ENCODE peak calls at places on chromosomes 3 and 15, in four cellular contexts. L is kidney glomerular epithelial cell, N is kidney tubule cell, R is RKO. V is an unnamed sample.

GRCh38 chr3:136778865-136779264 is 26.7 kb upstream of the STAG1 start:
- DNase-seq in L (peak; percentile 87), N (peak; percentile 63), R (no peak), V (peak; percentile 19)

GRCh38 chr3:76199382-76199781 is 414.0 kb upstream of the ZNF717 start:
- DNase-seq in N (no peak), R (no peak), L (no peak), V (no peak)

GRCh38 chr15:88745696-88746095 is 57.5 kb upstream of the ACAN start:
- DNase-seq in N (peak; percentile 32), L (no peak), R (no peak), V (peak; percentile 68)

GRCh38 chr15:70995383-70995965 is 102.8 kb downstream of the LRRC49 start:
- DNase-seq in N (no peak), R (no peak), L (no peak), V (no peak)

GRCh38 chr3:149832086-149832485 is 19.1 kb downstream of the RNF13 start:
- DNase-seq in N (no peak), R (no peak), L (no peak), V (no peak)

GRCh38 chr15:70376929-70377691 is 279.4 kb upstream of the TLE3 start:
- DNase-seq in R (no peak), L (no peak), N (peak; percentile 31), V (peak; percentile 33)

GRCh38 chr3:157134620-157135191 is 25.2 kb downstream of the CCNL1 start:
- DNase-seq in R (no peak), N (peak; percentile 51), L (no peak), V (no peak)

GRCh38 chr3:37741644-37742043 is 120.0 kb upstream of the CTDSPL start:
- DNase-seq in N (peak; percentile 55), R (peak; percentile 34), L (no peak), V (peak; percentile 19)

GRCh38 chr15:53658827-53659226 is 100.6 kb downstream of the WDR72 start:
- DNase-seq in R (no peak), N (no peak), L (no peak), V (no peak)

GRCh38 chr15:49847436-49847835 is 226.6 kb downstream of the DTWD1 start:
- DNase-seq in N (no peak), R (no peak), L (no peak), V (no peak)

GRCh38 chr15:51613988-51614387 is 8.6 kb downstream of the DMXL2 start:
- DNase-seq in N (no peak), L (no peak), R (no peak), V (no peak)

GRCh38 chr3:1752205-1752604 is 346.5 kb upstream of the CNTN4 start:
- DNase-seq in R (peak; percentile 26), N (no peak), L (no peak), V (no peak)

V was measured in ELR.